ENCODE peak calls at places on chromosome 17, in eight cellular contexts. B, Y, A, I, K, H, S and R are unnamed samples.

GRCh38 chr17:59278401-59278800 is 53.1 kb upstream of the YPEL2 start:
- DNase-seq in S (no peak), K (no peak), Y (no peak), A (no peak), H (no peak), B (no peak), I (no peak), R (no peak)

GRCh38 chr17:82939213-82940030 is 99.6 kb upstream of the ZNF750 start:
- DNase-seq in S (peak), Y (no peak), K (no peak), H (no peak), B (no peak), I (no peak), A (no peak), R (no peak)

GRCh38 chr17:66634193-66634592 is 200.7 kb upstream of the CACNG5 start:
- DNase-seq in A (no peak), I (no peak), S (no peak), Y (no peak), H (no peak), B (no peak), K (no peak), R (no peak)

GRCh38 chr17:7839199-7839889 is 5.3 kb downstream of the KDM6B start:
- DNase-seq in A (no peak), H (no peak), K (no peak), S (no peak), I (peak), Y (no peak), B (no peak), R (no peak)

GRCh38 chr17:13869301-13869700 is 200.0 kb upstream of the COX10 start:
- DNase-seq in H (no peak), I (no peak), K (no peak), B (no peak), Y (no peak), S (no peak), A (no peak), R (no peak)

GRCh38 chr17:81018044-81018802 is 16.7 kb upstream of the BAIAP2 start:
- DNase-seq in I (peak), A (no peak), H (no peak), K (no peak), Y (peak), B (no peak), S (no peak), R (no peak)

GRCh38 chr17:28573521-28573920 is 2.2 kb upstream of the PIGS start:
- DNase-seq in B (no peak), A (no peak), K (no peak), S (no peak), H (no peak), I (no peak), Y (no peak), R (no peak)

GRCh38 chr17:29444589-29444988 is 54.4 kb downstream of the TAOK1 start:
- DNase-seq in Y (no peak), I (no peak), H (no peak), B (peak), S (no peak), A (no peak), K (no peak), R (no peak)

GRCh38 chr17:43669971-43670644 is 8.4 kb upstream of the MEOX1 start:
- DNase-seq in A (no peak), K (no peak), B (no peak), I (no peak), H (no peak), S (peak), Y (no peak), R (no peak)

GRCh38 chr17:59649886-59650285 is 30.2 kb downstream of the CLTC start:
- DNase-seq in I (no peak), K (no peak), S (no peak), Y (no peak), H (no peak), A (no peak), B (no peak), R (no peak)

GRCh38 chr17:78559024-78559423 is 18.2 kb downstream of the DNAH17 start:
- DNase-seq in S (no peak), Y (no peak), B (no peak), A (no peak), H (no peak), I (no peak), K (no peak), R (no peak)

GRCh38 chr17:67132366-67132765 is 88.0 kb downstream of the CACNG1 start:
- DNase-seq in K (no peak), I (no peak), B (no peak), Y (no peak), A (no peak), S (no peak), H (no peak), R (no peak)

GRCh38 chr17:9258115-9259020 is 237.1 kb downstream of the NTN1 start:
- DNase-seq in S (no peak), A (no peak), Y (no peak), I (no peak), H (no peak), B (no peak), K (no peak), R (no peak)

GRCh38 chr17:18186271-18186982 is 2.8 kb downstream of the ALKBH5 start:
- DNase-seq in K (no peak), I (peak), A (no peak), B (no peak), Y (no peak), H (no peak), S (no peak), R (peak)

GRCh38 chr17:76868669-76869208 is 535 bp downstream of the MGAT5B start:
- DNase-seq in S (peak), A (no peak), I (no peak), K (no peak), H (no peak), Y (no peak), B (no peak), R (no peak)

GRCh38 chr17:1110844-1111598 is 68.8 kb downstream of the ABR start:
- DNase-seq in Y (no peak), K (no peak), A (peak), I (peak), S (no peak), H (no peak), B (peak), R (no peak)

GRCh38 chr17:2374549-2375285 is 26.1 kb downstream of the MNT start:
- DNase-seq in A (no peak), Y (no peak), I (no peak), H (no peak), B (no peak), S (no peak), K (no peak), R (no peak)

GRCh38 chr17:4833941-4834501 is 881 bp downstream of the MINK1 start:
- DNase-seq in H (no peak), A (peak), I (peak), K (no peak), S (no peak), B (no peak), Y (no peak), R (peak)

GRCh38 chr17:55037828-55038227 is 69.3 kb downstream of the STXBP4 start:
- DNase-seq in B (no peak), A (no peak), K (no peak), S (no peak), Y (peak), I (no peak), H (no peak), R (no peak)

GRCh38 chr17:67476787-67477335 is 99.8 kb downstream of the PITPNC1 start:
- DNase-seq in H (no peak), A (no peak), S (no peak), Y (no peak), I (no peak), B (no peak), K (no peak), R (no peak)

GRCh38 chr17:81067331-81067730 is 32.4 kb downstream of the BAIAP2 start:
- DNase-seq in I (no peak), B (no peak), K (no peak), A (no peak), S (no peak), H (no peak), Y (no peak), R (no peak)

GRCh38 chr17:58382108-58382884 is 30.3 kb upstream of the SUPT4H1 start:
- DNase-seq in H (no peak), K (no peak), I (no peak), Y (no peak), S (no peak), B (no peak), A (no peak), R (no peak)

GRCh38 chr17:75876938-75877751 is 1.2 kb downstream of the TRIM47 start:
- DNase-seq in S (no peak), A (peak), I (no peak), H (no peak), K (no peak), Y (no peak), B (peak), R (peak)

GRCh38 chr17:6413073-6413472 is 21.8 kb downstream of the AIPL1 start:
- DNase-seq in A (no peak), H (no peak), B (peak), I (peak), K (no peak), Y (no peak), S (no peak), R (no peak)

GRCh38 chr17:49523706-49524472 is 28.8 kb downstream of the NGFR start:
- DNase-seq in A (no peak), S (peak), Y (no peak), B (no peak), H (no peak), I (no peak), K (no peak), R (no peak)

GRCh38 chr17:50918933-50919296 is 52.8 kb upstream of the TOB1 start:
- DNase-seq in K (no peak), Y (no peak), A (no peak), H (no peak), I (no peak), S (no peak), B (no peak), R (no peak)